ENCODE peak calls at places on chromosomes 16 and 17, in ten cellular contexts. I, U, X, F, M, H, O, G, N and T are unnamed samples.

GRCh38 chr16:27945233-27945975 is 118.1 kb downstream of the GSG1L start:
- DNase-seq in I (no peak), U (no peak), X (no peak), F (no peak), M (no peak), H (no peak), O (no peak), G (no peak), N (no peak), T (no peak)

GRCh38 chr16:88978608-88979346 is 1.8 kb upstream of the CBFA2T3 start:
- DNase-seq in I (no peak), U (no peak), X (no peak), F (no peak), M (no peak), H (no peak), O (no peak), G (no peak), N (no peak), T (no peak)

GRCh38 chr17:5069724-5070123 is 8.5 kb upstream of the ZFP3 start:
- DNase-seq in I (no peak), U (no peak), X (no peak), F (no peak), M (no peak), H (no peak), O (no peak), G (no peak), N (no peak), T (no peak)

GRCh38 chr17:19579867-19580565 is 46.4 kb downstream of the SLC47A1 start:
- DNase-seq in I (peak; percentile 22), U (no peak), X (no peak), F (no peak), M (no peak), H (no peak), O (no peak), G (no peak), N (no peak), T (no peak)

GRCh38 chr16:4376126-4376819 is 4.6 kb downstream of the VASN start:
- DNase-seq in I (no peak), U (no peak), X (no peak), F (no peak), M (no peak), H (no peak), O (no peak), G (no peak), N (no peak), T (no peak)

GRCh38 chr16:12271006-12271405 is 294.5 kb downstream of the SNX29 start:
- DNase-seq in I (peak; percentile 37), U (no peak), X (no peak), F (no peak), M (peak; percentile 39), H (peak; percentile 41), O (no peak), G (no peak), N (no peak), T (no peak)

GRCh38 chr17:77546772-77547201 is 406.0 kb downstream of the SEC14L1 start:
- DNase-seq in I (no peak), U (no peak), X (no peak), F (no peak), M (no peak), H (peak; percentile 92), O (no peak), G (no peak), N (no peak), T (no peak)

GRCh38 chr17:45248132-45248936 is 13.6 kb downstream of the SPATA32 start:
- DNase-seq in I (no peak), U (peak; percentile 81), X (peak; percentile 62), F (peak; percentile 80), M (peak; percentile 62), H (peak; percentile 58), O (peak; percentile 84), G (peak; percentile 73), N (no peak), T (peak; percentile 67)

GRCh38 chr17:38559025-38559879 is 46.5 kb downstream of the SRCIN1 start:
- DNase-seq in I (peak; percentile 56), U (peak; percentile 88), X (peak; percentile 89), F (peak; percentile 84), M (peak; percentile 96), H (peak; percentile 97), O (peak; percentile 87), G (peak; percentile 83), N (no peak), T (peak; percentile 75)

GRCh38 chr16:80899804-80900592 is 95.6 kb upstream of the CDYL2 start:
- DNase-seq in I (no peak), U (no peak), X (no peak), F (no peak), M (peak; percentile 36), H (no peak), O (no peak), G (no peak), N (no peak), T (no peak)